ENCODE peak calls at places on chromosomes 1 and 21, in nine cellular contexts. B, I, W, L, R, C, S, K and P are unnamed samples. For H3K9me3 and H3K4me1, the result is how much of the 10 kb centered on the place peaks cover.

GRCh38 chr1:176211395-176212165 is 4.5 kb upstream of the COP1 start:
- DNase-seq in B (no peak), I (no peak), W (no peak), L (no peak), R (no peak), C (no peak), S (no peak), K (no peak), P (no peak)

GRCh38 chr1:240254778-240255291 is 163.2 kb downstream of the FMN2 start:
- DNase-seq in B (no peak), I (peak), W (no peak), L (no peak), R (no peak), C (no peak), S (no peak), K (no peak), P (no peak)

GRCh38 chr1:209387969-209388329 is 195.6 kb upstream of the CAMK1G start:
- DNase-seq in B (no peak), I (no peak), W (no peak), L (no peak), R (no peak), C (no peak), S (no peak), K (no peak), P (no peak)

GRCh38 chr1:203296456-203297073 is 8.8 kb upstream of the BTG2 start:
- DNase-seq in B (no peak), I (no peak), W (no peak), L (no peak), R (no peak), C (no peak), S (no peak), K (no peak), P (no peak)

GRCh38 chr1:19423130-19423529 is 62.2 kb downstream of the CAPZB start:
- DNase-seq in B (no peak), I (no peak), W (no peak), L (no peak), R (no peak), C (no peak), S (no peak), K (no peak), P (no peak)

GRCh38 chr21:39938086-39938611 is 70.9 kb downstream of the PCP4 start:
- DNase-seq in B (no peak), I (no peak), W (no peak), L (no peak), R (no peak), C (no peak), S (no peak), K (no peak), P (no peak)

GRCh38 chr1:92921031-92922023 is 39.9 kb downstream of the DIPK1A start:
- DNase-seq in B (no peak), I (no peak), W (no peak), L (no peak), R (no peak), C (no peak), S (no peak), K (no peak), P (no peak)

GRCh38 chr1:167713330-167714081 is 8.3 kb upstream of the MPZL1 start:
- DNase-seq in B (peak), I (peak), W (no peak), L (peak), R (no peak), C (no peak), S (peak), K (no peak), P (no peak)

GRCh38 chr1:246582301-246583055 is 16.2 kb downstream of the CNST start:
- DNase-seq in B (no peak), I (no peak), W (no peak), L (no peak), R (no peak), C (no peak), S (no peak), K (no peak), P (no peak)

GRCh38 chr1:85578321-85579295 is 2.0 kb upstream of the CCN1 start:
- DNase-seq in B (no peak), I (peak), W (no peak), L (peak), R (no peak), C (no peak), S (no peak), K (no peak), P (no peak)

GRCh38 chr1:36238433-36238832 is 14.2 kb downstream of the THRAP3 start:
- DNase-seq in B (no peak), I (no peak), W (no peak), L (peak), R (no peak), C (no peak), S (no peak), K (no peak), P (no peak)

GRCh38 chr1:119582801-119583200 is 65.3 kb downstream of the ZNF697 start:
- DNase-seq in B (peak), I (no peak), W (no peak), L (peak), R (no peak), C (peak), S (no peak), K (peak), P (no peak)

GRCh38 chr1:201317551-201317950 is 34.2 kb downstream of the PKP1 start:
- DNase-seq in B (no peak), I (no peak), W (no peak), L (no peak), R (no peak), C (no peak), S (no peak), K (no peak), P (no peak)

GRCh38 chr1:201753492-201753891 is 75.5 kb upstream of the IPO9 start:
- DNase-seq in B (no peak), I (no peak), W (no peak), L (no peak), R (no peak), C (no peak), S (no peak), K (no peak), P (no peak)

GRCh38 chr21:44337941-44338895 is 972 bp downstream of the CFAP410 start:
- DNase-seq in B (peak), I (peak), W (no peak), L (peak), R (peak), C (peak), S (peak), K (peak), P (peak)

GRCh38 chr1:35345439-35345981 is 77.0 kb downstream of the ZMYM4 start:
- DNase-seq in B (no peak), I (no peak), W (no peak), L (peak), R (no peak), C (no peak), S (no peak), K (no peak), P (no peak)

DNA sequence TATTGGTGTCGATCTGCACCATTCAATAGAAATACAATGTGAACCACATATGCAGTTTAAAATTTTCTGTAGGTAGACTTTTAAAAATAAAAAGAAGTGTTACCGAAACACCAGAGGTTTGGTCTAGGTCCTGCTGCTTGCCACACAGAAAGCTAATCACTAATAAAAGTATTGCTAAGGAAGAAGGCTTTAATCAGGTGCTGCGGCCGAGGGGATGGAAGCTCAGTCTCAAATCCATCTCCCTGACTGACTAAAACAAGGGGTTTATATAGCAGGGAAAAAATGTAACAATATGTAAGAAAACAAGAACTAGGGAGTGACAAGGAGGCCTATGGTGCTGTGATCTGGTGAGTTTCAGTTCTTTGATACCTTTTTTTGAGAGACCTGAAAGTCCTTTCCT is 99.3 kb downstream of the XPR1 start:
- DNase-seq in B (no peak), I (no peak), W (no peak), L (no peak), R (no peak), C (no peak), S (no peak), K (no peak), P (no peak)
- H3K9me3 ChIP-seq in B (under half), I (under half), W (under half), L (under half), R (under half), C (under half), S (half or more), K (under half), P (under half)

GRCh38 chr21:41500354-41500753 is 7.6 kb downstream of the TMPRSS2 start:
- DNase-seq in B (no peak), I (no peak), W (no peak), L (no peak), R (no peak), C (no peak), S (no peak), K (no peak), P (no peak)
- H3K4me3 ChIP-seq in B (no peak), I (peak), W (no peak), L (no peak), R (no peak), C (no peak), S (no peak), K (no peak), P (no peak)

GRCh38 chr1:152899027-152899426 is 9.3 kb upstream of the IVL start:
- DNase-seq in B (no peak), I (no peak), W (no peak), L (no peak), R (no peak), C (no peak), S (no peak), K (no peak), P (no peak)

GRCh38 chr1:152904688-152905440 is 3.5 kb upstream of the IVL start:
- DNase-seq in B (no peak), I (no peak), W (no peak), L (no peak), R (no peak), C (no peak), S (no peak), K (no peak), P (no peak)

GRCh38 chr1:152906023-152906565 is 2.3 kb upstream of the IVL start:
- DNase-seq in B (no peak), I (no peak), W (no peak), L (peak), R (no peak), C (no peak), S (no peak), K (peak), P (no peak)

GRCh38 chr1:152902676-152903075 is 5.7 kb upstream of the IVL start:
- DNase-seq in B (no peak), I (no peak), W (no peak), L (no peak), R (no peak), C (no peak), S (no peak), K (no peak), P (no peak)

DNA sequence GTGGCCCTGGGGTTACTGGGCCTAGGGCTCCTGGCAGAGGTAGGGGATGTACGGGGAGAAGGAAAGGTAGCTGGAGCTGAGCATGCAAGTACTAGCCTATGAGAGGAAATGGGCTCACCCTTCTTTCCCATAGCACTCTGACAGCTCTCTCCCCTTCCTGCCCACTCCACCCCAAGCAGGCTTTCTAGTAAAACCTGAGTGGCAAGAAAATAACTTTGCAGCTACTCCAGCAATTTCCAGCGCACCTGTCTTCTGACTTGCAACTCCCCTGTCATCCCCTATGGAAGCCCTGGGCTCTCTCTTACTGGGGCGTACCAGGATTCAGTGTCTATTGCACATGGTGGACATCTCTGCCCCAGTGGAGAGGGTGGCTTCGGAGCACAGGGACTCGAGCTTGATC is 6.7 kb upstream of the IVL start:
- DNase-seq in B (no peak), I (no peak), W (no peak), L (no peak), R (no peak), C (no peak), S (no peak), K (no peak), P (no peak)
- H3K4me1 ChIP-seq in B (under half), I (under half), W (under half), L (under half), R (under half), C (under half), S (under half), K (under half), P (under half)

GRCh38 chr1:185574139-185574835 is 159.9 kb upstream of the HMCN1 start:
- DNase-seq in B (no peak), I (no peak), W (no peak), L (no peak), R (no peak), C (no peak), S (no peak), K (no peak), P (no peak)

GRCh38 chr1:185581961-185582725 is 152.0 kb upstream of the HMCN1 start:
- DNase-seq in B (no peak), I (no peak), W (no peak), L (no peak), R (no peak), C (no peak), S (no peak), K (no peak), P (no peak)

GRCh38 chr1:185581020-185581419 is 153.2 kb upstream of the HMCN1 start:
- DNase-seq in B (no peak), I (no peak), W (no peak), L (no peak), R (no peak), C (no peak), S (no peak), K (no peak), P (no peak)

GRCh38 chr1:185578293-185578692 is 155.9 kb upstream of the HMCN1 start:
- DNase-seq in B (no peak), I (no peak), W (no peak), L (no peak), R (no peak), C (no peak), S (no peak), K (no peak), P (no peak)
- H3K9me3 ChIP-seq in B (under half), I (under half), W (under half), L (under half), R (under half), C (under half), S (under half), K (under half), P (under half)

GRCh38 chr21:42844411-42845113 is 34.8 kb downstream of the WDR4 start:
- DNase-seq in B (no peak), I (peak), W (no peak), L (no peak), R (no peak), C (no peak), S (no peak), K (no peak), P (no peak)
- H3K4me3 ChIP-seq in B (no peak), I (no peak), W (no peak), L (no peak), R (no peak), C (no peak), S (no peak), K (no peak), P (no peak)